ENCODE peak calls at places on chromosomes 5 and 9, in six cellular contexts. I, A, X, S, U and M are unnamed samples.

GRCh38 chr9:128920381-128921058 is at the start of gene PHYHD1:
- DNase-seq in I (no peak), A (no peak), X (no peak), S (no peak), U (peak), M (no peak)

GRCh38 chr9:117169089-117169488 is 245.8 kb downstream of the ASTN2 start:
- DNase-seq in I (no peak), A (no peak), X (no peak), S (no peak), U (no peak), M (no peak)

GRCh38 chr5:78076351-78076750 is 218.1 kb downstream of the AP3B1 start:
- DNase-seq in I (no peak), A (no peak), X (no peak), S (no peak), U (no peak), M (no peak)

GRCh38 chr5:123876265-123876790 is 364.4 kb downstream of the CSNK1G3 start:
- DNase-seq in I (no peak), A (no peak), X (no peak), S (no peak), U (no peak), M (no peak)

GRCh38 chr9:128986671-128987070 is 39.2 kb downstream of the NUP188 start:
- DNase-seq in I (no peak), A (no peak), X (no peak), S (no peak), U (no peak), M (no peak)

GRCh38 chr5:112142769-112143270 is 276.3 kb downstream of the EPB41L4A start:
- DNase-seq in I (no peak), A (no peak), X (no peak), S (no peak), U (no peak), M (no peak)

GRCh38 chr5:3853366-3853765 is 257.7 kb downstream of the IRX1 start:
- DNase-seq in I (no peak), A (no peak), X (no peak), S (no peak), U (no peak), M (no peak)

GRCh38 chr5:153782589-153783238 is 256.0 kb downstream of the FAM114A2 start:
- DNase-seq in I (no peak), A (no peak), X (no peak), S (no peak), U (no peak), M (no peak)

GRCh38 chr5:178143246-178143645 is 10.4 kb downstream of the NHP2 start:
- DNase-seq in I (no peak), A (no peak), X (no peak), S (no peak), U (no peak), M (no peak)

GRCh38 chr9:127977877-127978647 is 2.7 kb downstream of the EEIG1 start:
- DNase-seq in I (no peak), A (no peak), X (peak), S (no peak), U (peak), M (no peak)

GRCh38 chr5:103445426-103446035 is 117.1 kb downstream of the NUDT12 start:
- DNase-seq in I (no peak), A (no peak), X (no peak), S (no peak), U (no peak), M (no peak)

GRCh38 chr5:119217183-119217582 is 138.6 kb upstream of the TNFAIP8 start:
- DNase-seq in I (no peak), A (no peak), X (no peak), S (no peak), U (no peak), M (no peak)

GRCh38 chr9:130450344-130451003 is 5.7 kb downstream of the ASS1 start:
- DNase-seq in I (no peak), A (no peak), X (no peak), S (no peak), U (peak), M (no peak)